ENCODE peak calls at places on chromosomes 3 and 15, in six cellular contexts. One of them, this sample, is unnamed.

GRCh38 chr15:97177135-97177704 is 783.3 kb upstream of the ARRDC4 start:
- DNase-seq in transverse colon: no peak
- DNase-seq in endothelial cell of umbilical vein: no peak
- DNase-seq in breast epithelium: no peak
- DNase-seq in adrenal gland: no peak
- DNase-seq in gastrocnemius medialis: no peak
- DNase-seq in this sample: no peak

GRCh38 chr3:139794469-139795265 is 116.9 kb upstream of the NMNAT3 start:
- DNase-seq in gastrocnemius medialis: no peak
- DNase-seq in transverse colon: no peak
- DNase-seq in breast epithelium: no peak
- DNase-seq in adrenal gland: no peak
- DNase-seq in endothelial cell of umbilical vein: no peak
- DNase-seq in this sample: no peak

GRCh38 chr3:149765762-149766334 is 13.6 kb upstream of the COMMD2 start:
- DNase-seq in transverse colon: no peak
- DNase-seq in adrenal gland: no peak
- DNase-seq in breast epithelium: no peak
- DNase-seq in endothelial cell of umbilical vein: peak; percentile 59
- DNase-seq in gastrocnemius medialis: no peak
- DNase-seq in this sample: peak; percentile 39

GRCh38 chr3:24042174-24042878 is 97.2 kb downstream of the NR1D2 start:
- DNase-seq in breast epithelium: no peak
- DNase-seq in transverse colon: no peak
- DNase-seq in gastrocnemius medialis: no peak
- DNase-seq in adrenal gland: no peak
- DNase-seq in endothelial cell of umbilical vein: no peak
- DNase-seq in this sample: no peak

GRCh38 chr3:112466041-112466440 is 33.2 kb downstream of the BTLA start:
- DNase-seq in endothelial cell of umbilical vein: no peak
- DNase-seq in breast epithelium: no peak
- DNase-seq in transverse colon: no peak
- DNase-seq in adrenal gland: no peak
- DNase-seq in gastrocnemius medialis: no peak
- DNase-seq in this sample: no peak

GRCh38 chr15:66740802-66741201 is 38.8 kb downstream of the SMAD6 start:
- DNase-seq in adrenal gland: no peak
- DNase-seq in transverse colon: peak; percentile 72
- DNase-seq in endothelial cell of umbilical vein: peak; percentile 49
- DNase-seq in breast epithelium: no peak
- DNase-seq in gastrocnemius medialis: no peak
- DNase-seq in this sample: peak; percentile 70

GRCh38 chr3:45807133-45807532 is 10.8 kb upstream of the SLC6A20 start:
- DNase-seq in transverse colon: no peak
- DNase-seq in adrenal gland: no peak
- DNase-seq in gastrocnemius medialis: no peak
- DNase-seq in breast epithelium: no peak
- DNase-seq in endothelial cell of umbilical vein: no peak
- DNase-seq in this sample: no peak

GRCh38 chr3:131502530-131503327 is at the start of gene MRPL3:
- DNase-seq in transverse colon: peak; percentile 89
- DNase-seq in adrenal gland: peak; percentile 93
- DNase-seq in endothelial cell of umbilical vein: peak; percentile 67
- DNase-seq in breast epithelium: peak; percentile 66
- DNase-seq in gastrocnemius medialis: peak; percentile 83
- DNase-seq in this sample: peak; percentile 61

GRCh38 chr3:87771338-87772059 is 287.3 kb downstream of the CGGBP1 start:
- DNase-seq in gastrocnemius medialis: no peak
- DNase-seq in transverse colon: no peak
- DNase-seq in breast epithelium: no peak
- DNase-seq in adrenal gland: peak; percentile 59
- DNase-seq in endothelial cell of umbilical vein: peak; percentile 52
- DNase-seq in this sample: no peak

GRCh38 chr3:126135398-126136076 is 44.8 kb downstream of the ALDH1L1 start:
- DNase-seq in transverse colon: peak; percentile 6
- DNase-seq in gastrocnemius medialis: peak; percentile 9
- DNase-seq in adrenal gland: peak; percentile 42
- DNase-seq in endothelial cell of umbilical vein: no peak
- DNase-seq in breast epithelium: no peak
- DNase-seq in this sample: no peak

GRCh38 chr3:147422934-147423599 is 13.9 kb downstream of the ZIC1 start:
- DNase-seq in breast epithelium: no peak
- DNase-seq in endothelial cell of umbilical vein: no peak
- DNase-seq in gastrocnemius medialis: no peak
- DNase-seq in transverse colon: no peak
- DNase-seq in adrenal gland: no peak
- DNase-seq in this sample: no peak

GRCh38 chr3:60501303-60501702 is 749.9 kb downstream of the FHIT start:
- DNase-seq in gastrocnemius medialis: no peak
- DNase-seq in transverse colon: no peak
- DNase-seq in breast epithelium: no peak
- DNase-seq in adrenal gland: no peak
- DNase-seq in endothelial cell of umbilical vein: no peak
- DNase-seq in this sample: no peak

GRCh38 chr3:12004741-12005513 is 739 bp downstream of the SYN2 start:
- DNase-seq in adrenal gland: no peak
- DNase-seq in breast epithelium: no peak
- DNase-seq in endothelial cell of umbilical vein: no peak
- DNase-seq in gastrocnemius medialis: no peak
- DNase-seq in transverse colon: no peak
- DNase-seq in this sample: no peak

GRCh38 chr15:63469190-63469589 is 35.2 kb upstream of the USP3 start:
- DNase-seq in adrenal gland: no peak
- DNase-seq in transverse colon: no peak
- DNase-seq in breast epithelium: no peak
- DNase-seq in endothelial cell of umbilical vein: no peak
- DNase-seq in gastrocnemius medialis: no peak
- DNase-seq in this sample: no peak

GRCh38 chr15:35123743-35124142 is 38.6 kb upstream of the NANOGP8 start:
- DNase-seq in breast epithelium: no peak
- DNase-seq in adrenal gland: no peak
- DNase-seq in gastrocnemius medialis: no peak
- DNase-seq in transverse colon: no peak
- DNase-seq in endothelial cell of umbilical vein: no peak
- DNase-seq in this sample: no peak

GRCh38 chr15:48964898-48965297 is 1.2 kb upstream of the SHC4 start:
- DNase-seq in breast epithelium: no peak
- DNase-seq in gastrocnemius medialis: no peak
- DNase-seq in endothelial cell of umbilical vein: no peak
- DNase-seq in transverse colon: no peak
- DNase-seq in adrenal gland: no peak
- DNase-seq in this sample: no peak

GRCh38 chr3:41120461-41120860 is 78.8 kb upstream of the CTNNB1 start:
- DNase-seq in breast epithelium: no peak
- DNase-seq in adrenal gland: no peak
- DNase-seq in endothelial cell of umbilical vein: no peak
- DNase-seq in transverse colon: no peak
- DNase-seq in gastrocnemius medialis: no peak
- DNase-seq in this sample: no peak

GRCh38 chr3:42960282-42960681 is 18.8 kb upstream of the GASK1A start:
- DNase-seq in gastrocnemius medialis: no peak
- DNase-seq in adrenal gland: no peak
- DNase-seq in transverse colon: no peak
- DNase-seq in endothelial cell of umbilical vein: peak; percentile 9
- DNase-seq in breast epithelium: no peak
- DNase-seq in this sample: no peak

GRCh38 chr15:60121845-60122244 is 117.7 kb downstream of the FOXB1 start:
- DNase-seq in transverse colon: no peak
- DNase-seq in endothelial cell of umbilical vein: no peak
- DNase-seq in gastrocnemius medialis: no peak
- DNase-seq in breast epithelium: no peak
- DNase-seq in adrenal gland: no peak
- DNase-seq in this sample: no peak

GRCh38 chr3:187951452-187952190 is 202.3 kb upstream of the LPP start:
- DNase-seq in breast epithelium: no peak
- DNase-seq in gastrocnemius medialis: no peak
- DNase-seq in adrenal gland: no peak
- DNase-seq in transverse colon: no peak
- DNase-seq in endothelial cell of umbilical vein: no peak
- DNase-seq in this sample: no peak

DNA sequence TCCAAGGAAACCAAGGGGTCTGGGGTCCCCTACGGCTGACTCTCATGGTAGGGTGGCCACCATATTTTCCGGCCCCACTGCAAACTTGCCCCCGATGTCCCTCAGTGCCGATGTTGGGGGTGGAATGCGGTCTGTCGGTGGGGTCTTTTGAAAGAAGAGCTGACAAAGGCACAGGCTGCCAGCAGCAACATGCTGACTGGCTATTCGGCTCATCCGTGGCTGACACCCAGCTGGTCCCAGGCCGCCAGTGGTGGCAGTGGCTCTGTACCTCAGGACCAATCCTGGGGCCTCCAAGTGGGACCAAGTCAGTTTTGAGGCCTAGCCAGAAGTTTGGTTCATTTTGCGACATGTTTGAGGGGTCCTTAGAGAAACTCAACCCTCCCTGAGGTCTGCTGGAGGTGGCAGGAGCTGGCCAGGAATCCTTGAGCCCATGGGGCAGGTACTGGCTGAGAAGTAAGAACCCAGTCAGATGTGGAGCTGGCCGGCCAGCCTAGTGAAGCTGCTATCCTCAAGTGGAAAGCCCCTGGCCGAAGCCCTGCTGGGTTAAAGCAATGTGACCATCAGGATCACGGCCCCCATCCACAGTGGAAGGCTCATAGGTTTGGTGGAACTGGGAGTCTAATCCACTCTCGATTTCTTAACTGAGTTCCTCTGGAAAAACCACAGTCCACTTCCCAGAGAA is 17.8 kb downstream of the BMF start:
- DNase-seq in endothelial cell of umbilical vein: no peak
- DNase-seq in transverse colon: no peak
- DNase-seq in breast epithelium: no peak
- DNase-seq in gastrocnemius medialis: no peak
- DNase-seq in adrenal gland: no peak
- DNase-seq in this sample: no peak
- H3K4me1 ChIP-seq in endothelial cell of umbilical vein: peaks cover 8% of the 10 kb centered on the region
- H3K4me1 ChIP-seq in transverse colon: peaks cover 45% of the 10 kb centered on the region
- H3K4me1 ChIP-seq in breast epithelium: peaks cover 28% of the 10 kb centered on the region
- H3K4me1 ChIP-seq in gastrocnemius medialis: peaks cover 70% of the 10 kb centered on the region
- H3K4me1 ChIP-seq in adrenal gland: peaks cover 49% of the 10 kb centered on the region
- H3K4me1 ChIP-seq in this sample: peaks cover 51% of the 10 kb centered on the region

GRCh38 chr3:71476950-71477349 is 106.6 kb downstream of the FOXP1 start:
- DNase-seq in adrenal gland: no peak
- DNase-seq in endothelial cell of umbilical vein: no peak
- DNase-seq in gastrocnemius medialis: no peak
- DNase-seq in breast epithelium: no peak
- DNase-seq in transverse colon: no peak
- DNase-seq in this sample: no peak
- TF ChIP-seq CTCF in adrenal gland: no peak
- TF ChIP-seq CTCF in endothelial cell of umbilical vein: no peak
- TF ChIP-seq CTCF in gastrocnemius medialis: no peak
- TF ChIP-seq CTCF in breast epithelium: no peak
- TF ChIP-seq CTCF in transverse colon: no peak
- TF ChIP-seq CTCF in this sample: no peak

GRCh38 chr15:41933771-41934170 is 38.6 kb downstream of the EHD4 start:
- DNase-seq in endothelial cell of umbilical vein: peak; percentile 55
- DNase-seq in adrenal gland: no peak
- DNase-seq in gastrocnemius medialis: no peak
- DNase-seq in breast epithelium: no peak
- DNase-seq in transverse colon: peak; percentile 57
- DNase-seq in this sample: no peak

GRCh38 chr15:41934843-41935242 is 37.5 kb downstream of the EHD4 start:
- DNase-seq in gastrocnemius medialis: no peak
- DNase-seq in adrenal gland: peak; percentile 69
- DNase-seq in breast epithelium: peak; percentile 87
- DNase-seq in transverse colon: peak; percentile 61
- DNase-seq in endothelial cell of umbilical vein: peak; percentile 71
- DNase-seq in this sample: no peak

GRCh38 chr15:41936155-41936554 is 36.2 kb downstream of the EHD4 start:
- DNase-seq in adrenal gland: no peak
- DNase-seq in transverse colon: no peak
- DNase-seq in gastrocnemius medialis: no peak
- DNase-seq in breast epithelium: no peak
- DNase-seq in endothelial cell of umbilical vein: no peak
- DNase-seq in this sample: no peak

GRCh38 chr15:41936649-41937567 is 35.4 kb downstream of the EHD4 start:
- DNase-seq in endothelial cell of umbilical vein: peak; percentile 97
- DNase-seq in breast epithelium: no peak
- DNase-seq in adrenal gland: peak; percentile 82
- DNase-seq in transverse colon: peak; percentile 46
- DNase-seq in gastrocnemius medialis: no peak
- DNase-seq in this sample: no peak

DNA sequence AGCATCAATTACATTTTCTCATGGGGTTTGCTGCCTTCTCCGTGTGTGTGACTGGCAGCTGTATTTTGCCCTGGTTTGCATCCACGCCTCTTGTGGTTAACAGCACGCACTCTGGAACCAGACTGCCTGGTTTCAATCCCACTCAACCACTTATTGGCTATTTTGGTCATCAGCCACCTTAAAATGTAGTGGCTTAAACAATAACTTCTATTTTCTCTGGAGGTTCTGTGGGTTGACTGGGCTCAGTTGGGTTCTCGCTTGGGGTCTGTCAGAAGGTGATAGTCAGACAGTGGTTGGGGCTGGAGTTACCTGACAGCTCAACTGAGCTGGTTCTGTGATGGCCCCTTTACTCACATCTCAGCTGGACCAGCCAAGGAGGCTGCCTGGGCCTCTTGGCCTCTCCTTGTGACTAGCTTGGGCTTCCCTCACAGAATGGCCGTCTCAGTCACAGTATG is 36.8 kb downstream of the EHD4 start:
- DNase-seq in breast epithelium: no peak
- DNase-seq in transverse colon: no peak
- DNase-seq in adrenal gland: no peak
- DNase-seq in endothelial cell of umbilical vein: no peak
- DNase-seq in gastrocnemius medialis: no peak
- DNase-seq in this sample: no peak
- TF ChIP-seq POLR2A in breast epithelium: no peak
- TF ChIP-seq POLR2A in transverse colon: no peak
- TF ChIP-seq POLR2A in adrenal gland: no peak
- TF ChIP-seq POLR2A in endothelial cell of umbilical vein: no peak
- TF ChIP-seq POLR2A in gastrocnemius medialis: no peak
- TF ChIP-seq POLR2A in this sample: no peak

DNA sequence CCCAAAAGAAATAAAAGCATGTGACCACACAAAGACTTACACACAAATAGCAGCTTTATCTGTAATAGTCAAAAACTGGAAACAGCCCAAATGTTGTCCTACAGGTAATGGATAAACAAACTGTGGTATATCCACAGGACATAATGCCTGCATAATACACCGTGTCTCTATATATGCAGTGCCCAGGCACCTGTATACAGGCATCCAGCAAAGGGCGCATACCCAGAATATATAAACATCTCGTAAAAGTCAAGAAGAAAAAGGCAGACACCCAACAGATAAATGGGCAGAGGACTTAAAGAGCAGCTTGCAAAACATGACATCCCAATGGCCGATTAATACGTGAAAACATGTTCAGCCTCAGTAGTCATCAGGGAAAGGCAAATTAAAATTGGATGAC is 7.2 kb downstream of the OSBPL10 start:
- DNase-seq in transverse colon: no peak
- DNase-seq in adrenal gland: no peak
- DNase-seq in breast epithelium: no peak
- DNase-seq in gastrocnemius medialis: no peak
- DNase-seq in endothelial cell of umbilical vein: no peak
- DNase-seq in this sample: no peak
- H3K4me1 ChIP-seq in transverse colon: no peaks in the 10 kb centered on the region
- H3K4me1 ChIP-seq in adrenal gland: peaks cover 2% of the 10 kb centered on the region
- H3K4me1 ChIP-seq in breast epithelium: peaks cover 5% of the 10 kb centered on the region
- H3K4me1 ChIP-seq in gastrocnemius medialis: no peaks in the 10 kb centered on the region
- H3K4me1 ChIP-seq in endothelial cell of umbilical vein: peaks cover 21% of the 10 kb centered on the region
- H3K4me1 ChIP-seq in this sample: peaks cover 14% of the 10 kb centered on the region

GRCh38 chr15:79364571-79365240 is 53.8 kb downstream of the TMED3 start:
- DNase-seq in endothelial cell of umbilical vein: no peak
- DNase-seq in adrenal gland: no peak
- DNase-seq in transverse colon: no peak
- DNase-seq in gastrocnemius medialis: no peak
- DNase-seq in breast epithelium: no peak
- DNase-seq in this sample: no peak
- TF ChIP-seq CTCF in endothelial cell of umbilical vein: no peak
- TF ChIP-seq CTCF in adrenal gland: no peak
- TF ChIP-seq CTCF in transverse colon: no peak
- TF ChIP-seq CTCF in gastrocnemius medialis: no peak
- TF ChIP-seq CTCF in breast epithelium: no peak
- TF ChIP-seq CTCF in this sample: no peak